ENCODE peak calls at places on chromosomes 16 and 17, in five cellular contexts. K, B, N, S and P are unnamed samples.

GRCh38 chr17:29628619-29629018 is 5.9 kb upstream of the CORO6 start:
- DNase-seq in K (no peak), B (no peak), N (no peak), S (no peak), P (no peak)

GRCh38 chr16:10590342-10590741 is 9.9 kb upstream of the EMP2 start:
- DNase-seq in K (no peak), B (no peak), N (no peak), S (no peak), P (no peak)

GRCh38 chr16:31043352-31043751 is 10.0 kb downstream of the STX4 start:
- DNase-seq in K (no peak), B (no peak), N (no peak), S (no peak), P (peak; percentile 25)

GRCh38 chr17:61251939-61252865 is 147.4 kb upstream of the TBX2 start:
- DNase-seq in K (no peak), B (no peak), N (no peak), S (no peak), P (peak; percentile 99)

GRCh38 chr16:10946308-10946707 is 1.9 kb downstream of the CLEC16A start:
- DNase-seq in K (peak; percentile 71), B (peak; percentile 90), N (no peak), S (no peak), P (no peak)

GRCh38 chr16:47018223-47018891 is 44.9 kb upstream of the DNAJA2 start:
- DNase-seq in K (peak; percentile 62), B (peak; percentile 64), N (no peak), S (peak; percentile 35), P (peak; percentile 10)

GRCh38 chr16:55495616-55496289 is 13.1 kb upstream of the LPCAT2 start:
- DNase-seq in K (peak; percentile 17), B (no peak), N (no peak), S (no peak), P (peak; percentile 85)

GRCh38 chr17:17348872-17349723 is 45.9 kb downstream of the NT5M start:
- DNase-seq in K (peak; percentile 25), B (no peak), N (no peak), S (no peak), P (no peak)

GRCh38 chr17:39597372-39598046 is 10.2 kb downstream of the NEUROD2 start:
- DNase-seq in K (no peak), B (no peak), N (no peak), S (no peak), P (no peak)

GRCh38 chr17:35734396-35734795 is 3.0 kb downstream of the RASL10B start:
- DNase-seq in K (no peak), B (no peak), N (no peak), S (no peak), P (no peak)

GRCh38 chr16:57620316-57621231 is 7.9 kb upstream of the ADGRG1 start:
- DNase-seq in K (no peak), B (peak; percentile 50), N (no peak), S (no peak), P (no peak)

GRCh38 chr16:1457489-1458245 is 13.3 kb upstream of the CCDC154 start:
- DNase-seq in K (no peak), B (no peak), N (no peak), S (no peak), P (no peak)

GRCh38 chr17:12512712-12513355 is 152.9 kb upstream of the MYOCD start:
- DNase-seq in K (no peak), B (no peak), N (no peak), S (no peak), P (peak; percentile 77)

GRCh38 chr17:29138184-29138955 is 41.8 kb downstream of the MYO18A start:
- DNase-seq in K (no peak), B (no peak), N (no peak), S (no peak), P (peak; percentile 68)

GRCh38 chr16:12079411-12079965 is 103.0 kb downstream of the SNX29 start:
- DNase-seq in K (no peak), B (no peak), N (no peak), S (no peak), P (no peak)

GRCh38 chr17:56700919-56701420 is 107.5 kb downstream of the NOG start:
- DNase-seq in K (peak; percentile 65), B (peak; percentile 66), N (no peak), S (no peak), P (no peak)

GRCh38 chr16:50386819-50387218 is 18.0 kb upstream of the BRD7 start:
- DNase-seq in K (no peak), B (no peak), N (no peak), S (no peak), P (no peak)

GRCh38 chr16:5644132-5644531 is 546.5 kb upstream of the EEF2KMT start:
- DNase-seq in K (no peak), B (no peak), N (no peak), S (no peak), P (no peak)

GRCh38 chr16:5639531-5639930 is 541.9 kb upstream of the EEF2KMT start:
- DNase-seq in K (no peak), B (no peak), N (no peak), S (no peak), P (no peak)

GRCh38 chr16:5640883-5641282 is 543.3 kb upstream of the EEF2KMT start:
- DNase-seq in K (no peak), B (no peak), N (no peak), S (no peak), P (no peak)

GRCh38 chr16:5642034-5642433 is 544.4 kb upstream of the EEF2KMT start:
- DNase-seq in K (no peak), B (no peak), N (no peak), S (no peak), P (no peak)

DNA sequence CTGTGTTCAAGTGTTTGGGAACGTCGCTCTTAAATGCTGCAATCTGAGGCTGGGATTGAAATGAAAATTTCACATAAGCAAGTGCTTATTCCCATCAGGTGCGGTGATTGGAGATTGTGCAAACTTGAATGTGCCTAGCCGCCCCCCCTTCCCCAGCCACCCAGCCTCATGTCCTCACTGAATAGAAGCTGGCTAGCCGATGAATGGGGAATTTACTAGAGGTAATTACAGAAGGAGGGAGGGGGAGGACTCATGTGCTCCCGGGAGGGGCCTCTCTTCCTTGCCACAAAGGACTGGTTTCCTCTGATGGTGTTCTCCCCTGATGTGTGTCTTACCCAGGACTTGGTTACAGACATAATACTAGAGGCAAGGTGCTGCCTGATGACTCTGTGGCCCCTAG is 544.9 kb upstream of the EEF2KMT start:
- DNase-seq in K (no peak), B (no peak), N (no peak), S (no peak), P (no peak)
- H2AK5ac ChIP-seq in K (no peak overlapping the region), B (no peak overlapping the region), N (no peak overlapping the region), S (no peak overlapping the region), P (no peak overlapping the region)

GRCh38 chr17:66531826-66532439 is 229.5 kb downstream of the PRKCA start:
- DNase-seq in K (no peak), B (no peak), N (no peak), S (no peak), P (peak; percentile 51)
- H2AK5ac ChIP-seq in K (no peak overlapping the region), B (no peak overlapping the region), N (no peak overlapping the region), S (no peak overlapping the region), P (peak overlapping the region; percentile 76)

DNA sequence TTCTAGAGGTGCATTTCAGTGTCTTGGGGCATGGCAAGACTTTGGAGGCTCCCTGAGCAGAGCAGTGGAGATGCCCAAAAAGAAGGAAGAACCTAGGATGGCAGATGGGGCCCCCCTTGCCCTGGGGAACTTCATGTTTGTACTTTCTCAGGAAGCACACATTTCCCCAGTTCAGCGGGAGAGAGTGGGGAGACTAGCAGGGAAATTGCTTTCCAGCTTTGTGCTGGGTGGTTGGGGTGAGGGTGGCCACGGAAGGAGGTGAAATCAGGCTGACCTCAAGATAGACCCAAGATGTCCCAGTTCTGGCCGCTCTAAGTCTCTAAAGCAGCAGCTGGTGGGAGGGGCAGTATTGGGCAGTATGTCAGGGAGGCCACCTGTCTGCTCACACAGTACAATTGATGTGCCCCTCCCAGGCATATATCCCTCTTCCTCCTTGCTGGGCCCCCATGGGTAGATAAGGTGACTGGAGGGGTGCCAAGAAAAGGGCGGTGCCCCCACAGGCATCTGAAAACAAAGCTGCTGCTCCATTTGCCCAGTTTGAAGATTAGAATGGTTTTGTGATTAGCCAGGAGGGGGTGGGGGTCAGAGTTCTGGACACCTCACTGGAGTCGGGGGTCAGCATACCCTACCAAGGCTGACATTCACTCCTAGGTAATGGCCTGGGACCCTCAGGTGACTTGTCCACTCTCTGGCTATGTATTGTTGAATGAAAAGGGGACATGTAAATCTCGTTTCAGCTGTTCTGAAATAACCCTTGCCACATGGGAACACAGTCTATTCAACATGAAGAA is 17.1 kb upstream of the NAGLU start:
- DNase-seq in K (peak; percentile 22), B (no peak), N (no peak), S (no peak), P (no peak)
- H2AK5ac ChIP-seq in K (no peak overlapping the region), B (no peak overlapping the region), N (no peak overlapping the region), S (peak overlapping the region; percentile 49), P (peak overlapping the region; percentile 99)

GRCh38 chr17:80261895-80262279 is 1.2 kb downstream of the RNF213 start:
- DNase-seq in K (no peak), B (no peak), N (no peak), S (no peak), P (no peak)
- H2AK5ac ChIP-seq in K (no peak overlapping the region), B (peak overlapping the region; percentile 96), N (peak overlapping the region; percentile 96), S (no peak overlapping the region), P (peak overlapping the region; percentile 94)

GRCh38 chr17:44199553-44200477 is at the start of gene ATXN7L3:
- DNase-seq in K (peak; percentile 100), B (peak; percentile 99), N (peak; percentile 92), S (peak; percentile 97), P (peak; percentile 97)
- H2AK5ac ChIP-seq in K (no peak within 1 kb of the TSS), B (no peak within 1 kb of the TSS), N (no peak within 1 kb of the TSS), S (peak within 1 kb of the TSS; percentile 20), P (peak within 1 kb of the TSS; percentile 98)

DNA sequence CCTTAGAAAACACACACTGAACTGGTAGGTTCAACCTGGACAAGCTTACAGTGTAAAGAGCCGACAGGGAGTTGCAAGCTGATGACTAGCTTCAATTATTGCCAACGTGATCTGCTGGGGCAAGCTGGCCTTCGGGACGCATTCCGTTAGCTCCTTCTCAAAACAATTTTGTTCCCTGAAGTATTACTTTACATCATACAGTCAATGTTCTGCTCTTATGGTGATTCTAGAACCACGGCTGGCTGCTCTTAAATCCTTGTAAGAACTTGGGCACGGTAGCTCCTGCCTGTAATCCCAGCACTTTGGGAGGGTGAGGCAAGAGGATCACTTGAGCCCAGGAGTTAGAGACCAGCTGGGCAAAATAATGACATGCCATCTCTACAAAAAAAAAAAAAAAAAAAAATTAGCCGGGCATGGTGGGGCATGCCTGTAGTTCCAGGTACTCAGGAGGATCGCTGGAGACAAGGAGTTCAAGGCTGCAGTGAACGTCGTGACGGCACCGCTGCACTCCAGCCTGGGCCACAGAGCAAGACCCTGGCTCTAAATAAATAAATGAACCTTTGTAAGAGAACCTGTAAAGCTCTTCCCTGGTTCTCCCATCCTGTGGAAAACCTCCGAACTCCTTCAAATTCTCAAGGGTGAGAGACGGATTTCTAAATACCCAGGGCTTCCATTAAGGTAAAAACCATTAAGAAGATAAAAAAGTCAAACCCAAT is 2.0 kb downstream of the CDIP1 start:
- DNase-seq in K (no peak), B (no peak), N (no peak), S (no peak), P (no peak)
- H2AK5ac ChIP-seq in K (no peak overlapping the region), B (no peak overlapping the region), N (no peak overlapping the region), S (no peak overlapping the region), P (no peak overlapping the region)